ENCODE peak calls at places on chromosomes 4 and X, in eight cellular contexts. D is cardiac fibroblast, G is Caco-2, R is LNCaP clone FGC, Y is mesothelial cell of epicardium, F is ascending aorta, B is endothelial cell, I is osteoblast. T is an unnamed sample.

GRCh38 chrX:40097492-40098263 is at the start of gene BCOR:
- DNase-seq in D (peak; percentile 75), G (peak; percentile 63), R (no peak), Y (peak; percentile 68), F (no peak), B (peak; percentile 46), I (peak; percentile 91), T (peak; percentile 71)

GRCh38 chr4:95077864-95078263 is 320.1 kb downstream of the BMPR1B start:
- DNase-seq in D (no peak), G (no peak), R (no peak), Y (no peak), F (no peak), B (no peak), I (no peak), T (no peak)

GRCh38 chrX:71525316-71525715 is 7.6 kb upstream of the OGT start:
- DNase-seq in D (no peak), G (no peak), R (no peak), Y (no peak), F (no peak), B (no peak), I (no peak), T (no peak)

GRCh38 chr4:172666711-172667368 is 501.8 kb upstream of the GALNT7 start:
- DNase-seq in D (no peak), G (no peak), R (peak; percentile 51), Y (no peak), F (no peak), B (no peak), I (no peak), T (no peak)

GRCh38 chr4:40587826-40588225 is 41.8 kb downstream of the RBM47 start:
- DNase-seq in D (peak; percentile 72), G (no peak), R (peak; percentile 65), Y (no peak), F (peak; percentile 69), B (no peak), I (peak; percentile 63), T (no peak)

GRCh38 chr4:82044141-82044993 is 329.4 kb downstream of the HNRNPD start:
- DNase-seq in D (peak; percentile 66), G (peak; percentile 80), R (no peak), Y (peak; percentile 71), F (peak; percentile 73), B (peak; percentile 33), I (peak; percentile 67), T (peak; percentile 27)

GRCh38 chrX:108224727-108225455 is 133.3 kb downstream of the ATG4A start:
- DNase-seq in D (peak; percentile 51), G (peak; percentile 4), R (peak; percentile 58), Y (peak; percentile 39), F (no peak), B (peak; percentile 10), I (no peak), T (peak; percentile 20)

GRCh38 chrX:73126240-73126639 is 46.9 kb upstream of the PABPC1L2A start:
- DNase-seq in D (no peak), G (peak; percentile 0), R (no peak), Y (no peak), F (no peak), B (no peak), I (no peak), T (no peak)

GRCh38 chr4:14767142-14767541 is 235.1 kb upstream of the CPEB2 start:
- DNase-seq in D (no peak), G (no peak), R (no peak), Y (no peak), F (no peak), B (no peak), I (no peak), T (no peak)

GRCh38 chr4:133968174-133968573 is 233.4 kb downstream of the PABPC4L start:
- DNase-seq in D (peak; percentile 41), G (no peak), R (no peak), Y (no peak), F (no peak), B (no peak), I (no peak), T (no peak)

GRCh38 chrX:154096140-154097002 is 1.1 kb downstream of the MECP2 start:
- DNase-seq in D (no peak), G (peak; percentile 2), R (no peak), Y (no peak), F (no peak), B (peak; percentile 5), I (peak; percentile 86), T (peak; percentile 22)

GRCh38 chr4:6920174-6920573 is 10.5 kb downstream of the TBC1D14 start:
- DNase-seq in D (no peak), G (no peak), R (no peak), Y (no peak), F (no peak), B (no peak), I (no peak), T (no peak)

GRCh38 chr4:140426610-140427103 is 791 bp downstream of the CLGN start:
- DNase-seq in D (no peak), G (no peak), R (no peak), Y (no peak), F (no peak), B (peak; percentile 40), I (no peak), T (peak; percentile 16)

GRCh38 chr4:94814237-94814636 is 56.5 kb downstream of the BMPR1B start:
- DNase-seq in D (no peak), G (no peak), R (no peak), Y (no peak), F (no peak), B (no peak), I (no peak), T (no peak)

GRCh38 chrX:131812847-131813825 is 210.0 kb upstream of the STK26 start:
- DNase-seq in D (no peak), G (no peak), R (no peak), Y (no peak), F (peak; percentile 88), B (no peak), I (no peak), T (peak; percentile 59)

GRCh38 chrX:150767475-150768131 is 74.4 kb downstream of the MTMR1 start:
- DNase-seq in D (peak; percentile 84), G (no peak), R (no peak), Y (no peak), F (no peak), B (no peak), I (peak; percentile 95), T (no peak)

GRCh38 chr4:4763815-4764202 is 95.7 kb upstream of the MSX1 start:
- DNase-seq in D (no peak), G (no peak), R (no peak), Y (no peak), F (no peak), B (no peak), I (no peak), T (no peak)

GRCh38 chr4:79987401-79987800 is 85.6 kb downstream of the ANTXR2 start:
- DNase-seq in D (peak; percentile 21), G (no peak), R (no peak), Y (no peak), F (no peak), B (no peak), I (no peak), T (no peak)

GRCh38 chr4:40201898-40202297 is 5.1 kb downstream of the RHOH start:
- DNase-seq in D (no peak), G (no peak), R (no peak), Y (no peak), F (no peak), B (no peak), I (no peak), T (no peak)

GRCh38 chr4:73308286-73308685 is 49.7 kb upstream of the ANKRD17 start:
- DNase-seq in D (peak; percentile 58), G (no peak), R (no peak), Y (no peak), F (no peak), B (no peak), I (no peak), T (peak; percentile 10)

GRCh38 chr4:100168521-100168920 is 21.7 kb downstream of the DDIT4L start:
- DNase-seq in D (peak; percentile 46), G (no peak), R (no peak), Y (no peak), F (no peak), B (no peak), I (no peak), T (no peak)

GRCh38 chr4:68712207-68712606 is 41.8 kb upstream of the UGT2B15 start:
- DNase-seq in D (no peak), G (no peak), R (no peak), Y (no peak), F (no peak), B (no peak), I (no peak), T (no peak)

DNA sequence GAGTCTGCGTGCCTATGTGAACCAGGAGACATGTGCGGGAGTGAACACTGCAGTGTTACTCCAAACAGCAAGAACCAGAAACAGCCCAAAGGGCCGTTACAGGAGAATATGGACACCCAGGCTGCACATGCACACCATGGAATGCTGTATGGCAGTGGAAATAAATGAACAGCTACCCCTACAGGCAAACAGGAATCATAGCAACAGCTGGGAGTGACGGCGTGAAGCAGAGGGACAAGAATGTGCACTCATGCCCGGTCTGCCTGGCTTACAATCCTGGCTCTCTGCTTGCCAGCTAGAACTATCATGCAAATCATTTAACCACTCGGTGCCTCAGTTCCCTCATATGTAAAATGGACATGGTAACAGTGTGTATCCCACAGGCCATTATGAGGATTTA is 16.6 kb downstream of the GPKOW start:
- DNase-seq in D (peak; percentile 69), G (peak; percentile 46), R (no peak), Y (no peak), F (no peak), B (peak; percentile 7), I (peak; percentile 83), T (no peak)
- TF ChIP-seq CTCF in D (peak; percentile 55), G (peak; percentile 34), R (peak; percentile 30), Y (peak; percentile 28), F (peak; percentile 34), B (no peak), I (peak; percentile 47), T (no peak)

GRCh38 chrX:110514498-110514897 is 155.8 kb downstream of the RTL9 start:
- DNase-seq in D (no peak), G (no peak), R (no peak), Y (no peak), F (no peak), B (no peak), I (no peak), T (no peak)
- TF ChIP-seq CTCF in D (no peak), G (no peak), R (no peak), Y (no peak), F (no peak), B (no peak), I (no peak), T (no peak)

DNA sequence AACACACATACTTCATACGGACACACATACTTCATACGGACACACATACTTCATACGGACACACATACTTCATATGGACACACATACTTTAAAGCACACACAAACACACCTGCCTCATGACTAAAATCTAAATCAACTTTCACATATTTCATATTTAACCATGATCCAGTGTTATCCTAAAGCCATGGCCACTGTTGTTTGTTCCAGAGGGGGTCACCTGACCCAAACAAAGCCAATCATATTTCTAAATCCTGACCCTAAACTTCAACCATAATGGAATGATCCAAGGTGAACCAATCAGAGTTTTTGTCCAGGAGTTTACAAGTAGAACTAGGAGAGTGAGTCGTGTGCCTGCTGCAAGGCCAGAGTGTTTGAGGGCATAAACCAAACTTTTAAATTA is 97.2 kb upstream of the KIT start:
- DNase-seq in D (no peak), G (no peak), R (no peak), Y (no peak), F (no peak), B (no peak), I (no peak), T (no peak)
- TF ChIP-seq CTCF in D (no peak), G (no peak), R (no peak), Y (no peak), F (no peak), B (no peak), I (no peak), T (no peak)

GRCh38 chr4:44256414-44256813 is 192.2 kb downstream of the KCTD8 start:
- DNase-seq in D (peak; percentile 1), G (no peak), R (no peak), Y (no peak), F (no peak), B (no peak), I (no peak), T (no peak)
- TF ChIP-seq CTCF in D (no peak), G (no peak), R (no peak), Y (no peak), F (no peak), B (no peak), I (no peak), T (no peak)

T was measured in GM20000.